ENCODE peak calls at places on chromosomes 13 and 19, in six cellular contexts. W, O, B, G, U and J are unnamed samples.

GRCh38 chr19:41023193-41023592 is 32.1 kb downstream of the CYP2B6 start:
- DNase-seq in G (no peak), B (no peak), O (no peak), W (no peak), U (peak), J (peak)

GRCh38 chr19:16330368-16330801 is 5.8 kb downstream of the KLF2 start:
- DNase-seq in B (peak), U (no peak), W (peak), G (peak), O (peak), J (no peak)

GRCh38 chr13:30398601-30399072 is 23.7 kb upstream of the UBE2L5 start:
- DNase-seq in B (no peak), U (no peak), O (no peak), W (no peak), G (no peak), J (no peak)

GRCh38 chr19:8252922-8253589 is 43.9 kb downstream of the CERS4 start:
- DNase-seq in B (peak), U (peak), W (peak), O (peak), G (peak), J (peak)

GRCh38 chr19:50479761-50480251 is 3.2 kb upstream of the GARIN5A start:
- DNase-seq in B (no peak), G (no peak), W (no peak), O (no peak), U (no peak), J (no peak)

GRCh38 chr13:22499919-22500318 is 680.9 kb upstream of the SGCG start:
- DNase-seq in O (no peak), W (no peak), G (no peak), B (no peak), U (no peak), J (no peak)

GRCh38 chr13:60756306-60756705 is 359.3 kb downstream of the TDRD3 start:
- DNase-seq in G (no peak), B (no peak), U (no peak), W (no peak), O (no peak), J (peak)

GRCh38 chr19:16262618-16263017 is 62.0 kb upstream of the KLF2 start:
- DNase-seq in U (no peak), G (no peak), W (no peak), O (no peak), B (no peak), J (no peak)

GRCh38 chr13:51360489-51360888 is 21.0 kb downstream of the SERPINE3 start:
- DNase-seq in W (no peak), O (no peak), U (no peak), B (no peak), G (no peak), J (no peak)

GRCh38 chr19:48540110-48540509 is 11.9 kb upstream of the SULT2B1 start:
- DNase-seq in U (no peak), B (no peak), G (no peak), W (no peak), O (no peak), J (no peak)

GRCh38 chr19:1248454-1249297 is at the start of gene MIDN:
- DNase-seq in G (no peak), B (peak), W (peak), U (peak), O (peak), J (peak)

GRCh38 chr19:18165794-18166544 is 7.6 kb upstream of the IFI30 start:
- DNase-seq in B (no peak), O (no peak), U (no peak), G (no peak), W (no peak), J (no peak)

GRCh38 chr19:43438291-43439162 is 23.8 kb downstream of the TEX101 start:
- DNase-seq in U (no peak), G (peak), B (no peak), W (no peak), O (peak), J (no peak)

GRCh38 chr19:15025237-15025636 is 24.0 kb upstream of the CASP14 start:
- DNase-seq in B (no peak), W (no peak), G (peak), O (peak), U (no peak), J (peak)

GRCh38 chr13:72125561-72125960 is 258.6 kb upstream of the DACH1 start:
- DNase-seq in U (no peak), O (no peak), G (peak), W (no peak), B (no peak), J (no peak)

GRCh38 chr19:19372656-19373416 is 32.6 kb upstream of the GATAD2A start:
- DNase-seq in U (peak), G (peak), W (no peak), O (peak), B (peak), J (peak)

GRCh38 chr19:49094505-49095482 is 9.5 kb downstream of the SNRNP70 start:
- DNase-seq in W (no peak), U (no peak), G (no peak), O (peak), B (no peak), J (no peak)

GRCh38 chr19:41529484-41530183 is 46.3 kb upstream of the CEACAM21 start:
- DNase-seq in G (no peak), U (no peak), O (no peak), B (no peak), W (no peak), J (no peak)

GRCh38 chr19:54201980-54202379 is 1.3 kb downstream of the RPS9 start:
- DNase-seq in G (no peak), U (no peak), W (no peak), O (no peak), B (no peak), J (no peak)

GRCh38 chr19:17337675-17338439 is 504 bp downstream of the GTPBP3 start:
- DNase-seq in U (no peak), W (no peak), O (no peak), G (no peak), B (no peak), J (peak)

GRCh38 chr19:35013820-35014754 is 14.0 kb downstream of the GRAMD1A start:
- DNase-seq in O (no peak), B (no peak), G (no peak), W (peak), U (no peak), J (no peak)

GRCh38 chr19:11538232-11539036 is at the start of gene CNN1:
- DNase-seq in B (peak), G (peak), W (no peak), U (peak), O (no peak), J (peak)

GRCh38 chr13:69912576-69913074 is 195.0 kb upstream of the ATXN8OS start:
- DNase-seq in U (peak), W (no peak), B (no peak), G (no peak), O (no peak), J (no peak)

GRCh38 chr13:32246468-32246867 is 68.7 kb downstream of the ZAR1L start:
- DNase-seq in U (peak), W (peak), O (peak), G (peak), B (peak), J (peak)

GRCh38 chr13:105937451-105937850 is 598.0 kb downstream of the EFNB2 start:
- DNase-seq in W (no peak), B (no peak), O (no peak), U (peak), G (peak), J (peak)

GRCh38 chr13:94617389-94618000 is 15.8 kb downstream of the GPR180 start:
- DNase-seq in O (peak), U (no peak), G (no peak), W (no peak), B (no peak), J (peak)

GRCh38 chr19:46180701-46181385 is 32.8 kb downstream of the IGFL2 start:
- DNase-seq in W (no peak), B (no peak), G (no peak), U (no peak), O (no peak), J (no peak)

GRCh38 chr19:34733266-34733825 is 697 bp upstream of the ZNF181 start:
- DNase-seq in W (no peak), U (peak), G (no peak), B (peak), O (no peak), J (peak)

GRCh38 chr13:95191821-95192220 is 109.4 kb downstream of the ABCC4 start:
- DNase-seq in O (peak), G (peak), B (peak), W (peak), U (peak), J (peak)

GRCh38 chr19:40663712-40664692 is 26.4 kb downstream of the NUMBL start:
- DNase-seq in U (peak), W (no peak), G (peak), B (peak), O (peak), J (no peak)

GRCh38 chr13:91647361-91647970 is 249.0 kb downstream of the GPC5 start:
- DNase-seq in B (peak), O (no peak), G (no peak), W (no peak), U (peak), J (peak)

GRCh38 chr19:7874080-7874856 is at the start of gene PRR36:
- DNase-seq in U (peak), B (no peak), G (peak), W (no peak), O (no peak), J (peak)

GRCh38 chr13:45851171-45851889 is at the start of gene SIAH3:
- DNase-seq in B (no peak), O (no peak), W (no peak), G (no peak), U (peak), J (peak)

GRCh38 chr13:85347251-85347650 is 452.0 kb downstream of the SLITRK6 start:
- DNase-seq in B (no peak), G (peak), U (no peak), W (no peak), O (peak), J (no peak)

GRCh38 chr13:33401238-33401637 is 115.7 kb upstream of the STARD13 start:
- DNase-seq in O (peak), W (no peak), B (no peak), U (no peak), G (no peak), J (no peak)

GRCh38 chr19:29662604-29663404 is 2.5 kb upstream of the PLEKHF1 start:
- DNase-seq in G (peak), U (no peak), O (peak), B (no peak), W (no peak), J (no peak)

GRCh38 chr13:80881495-80882482 is 540.9 kb upstream of the SPRY2 start:
- DNase-seq in G (peak), B (no peak), U (no peak), W (no peak), O (no peak), J (no peak)

GRCh38 chr13:99153219-99153618 is 47.4 kb upstream of the UBAC2 start:
- DNase-seq in G (no peak), O (no peak), B (no peak), U (no peak), W (no peak), J (no peak)